ENCODE peak calls at places on chromosomes 11 and 22, in nine cellular contexts. C, B, L, F, R, D, K, U and G are unnamed samples.

GRCh38 chr22:44596726-44597125 is 98.7 kb upstream of the RTL6 start:
- DNase-seq in C (no peak), D (no peak), R (no peak), U (no peak), L (no peak), K (no peak), B (no peak), F (no peak), G (no peak)

GRCh38 chr11:43504316-43504950 is 145.7 kb downstream of the TTC17 start:
- DNase-seq in U (peak), R (peak), B (peak), F (no peak), L (peak), C (no peak), K (peak), D (no peak), G (no peak)

GRCh38 chr11:34358666-34359547 is 1.1 kb upstream of the ABTB2 start:
- DNase-seq in R (peak), K (peak), F (peak), U (peak), B (peak), D (peak), L (peak), C (peak), G (no peak)

GRCh38 chr11:66332371-66333219 is 3.6 kb downstream of the RIN1 start:
- DNase-seq in U (no peak), C (no peak), F (no peak), D (no peak), R (no peak), K (no peak), L (no peak), B (no peak), G (no peak)

GRCh38 chr11:123800041-123800440 is 6.1 kb downstream of the OR6M1 start:
- DNase-seq in L (no peak), B (peak), U (no peak), F (no peak), D (no peak), K (no peak), R (no peak), C (no peak), G (no peak)

GRCh38 chr11:15291885-15292284 is 177.2 kb downstream of the INSC start:
- DNase-seq in K (no peak), R (no peak), B (peak), L (no peak), U (no peak), C (no peak), F (peak), D (no peak), G (no peak)

GRCh38 chr11:66126808-66127555 is 56.9 kb downstream of the PACS1 start:
- DNase-seq in B (peak), K (peak), R (peak), D (peak), L (peak), C (no peak), U (peak), F (peak), G (no peak)

GRCh38 chr11:112613051-112613972 is 347.9 kb upstream of the NCAM1 start:
- DNase-seq in L (peak), B (peak), C (peak), F (no peak), D (peak), R (no peak), K (peak), U (peak), G (no peak)

GRCh38 chr11:93740031-93740801 is 1.1 kb downstream of the TAF1D start:
- DNase-seq in K (no peak), L (peak), F (no peak), D (peak), R (peak), C (no peak), B (peak), U (peak), G (no peak)

GRCh38 chr11:134579709-134580634 is 167.9 kb upstream of the B3GAT1 start:
- DNase-seq in C (no peak), B (peak), R (peak), U (no peak), L (no peak), K (no peak), D (no peak), F (no peak), G (no peak)

GRCh38 chr11:34065505-34066203 is 14.1 kb downstream of the CAPRIN1 start:
- DNase-seq in F (no peak), U (peak), K (no peak), C (no peak), D (peak), L (peak), B (no peak), R (peak), G (no peak)

GRCh38 chr22:49568751-49569285 is 258.9 kb downstream of the BRD1 start:
- DNase-seq in C (no peak), L (no peak), K (no peak), D (no peak), F (no peak), B (no peak), R (peak), U (no peak), G (no peak)

GRCh38 chr22:19658967-19659804 is 55.1 kb upstream of the SEPTIN5 start:
- DNase-seq in F (no peak), R (peak), U (no peak), C (no peak), B (no peak), L (no peak), D (no peak), K (no peak), G (no peak)

GRCh38 chr11:93844568-93844967 is 5.8 kb downstream of the VSTM5 start:
- DNase-seq in F (no peak), B (no peak), L (no peak), K (no peak), C (no peak), U (peak), D (no peak), R (no peak), G (no peak)

GRCh38 chr22:24483966-24484545 is 11.1 kb upstream of the UPB1 start:
- DNase-seq in L (peak), U (no peak), D (peak), C (no peak), B (no peak), R (no peak), F (no peak), K (no peak), G (no peak)

GRCh38 chr11:28697920-28698827 is 590.0 kb downstream of the METTL15 start:
- DNase-seq in C (no peak), B (peak), U (peak), L (peak), F (peak), R (peak), D (peak), K (peak), G (no peak)

GRCh38 chr11:121554552-121554951 is 101.8 kb upstream of the SORL1-AS1 start:
- DNase-seq in F (no peak), K (no peak), R (no peak), L (no peak), B (no peak), D (no peak), C (no peak), U (no peak), G (no peak)

GRCh38 chr11:121929581-121929980 is 186.4 kb downstream of the BLID start:
- DNase-seq in B (peak), F (peak), U (no peak), L (peak), D (peak), K (peak), R (peak), C (no peak), G (no peak)

GRCh38 chr11:45282070-45282469 is 4.1 kb downstream of the SYT13 start:
- DNase-seq in D (no peak), F (no peak), R (no peak), K (no peak), C (no peak), U (no peak), B (no peak), L (no peak), G (no peak)

GRCh38 chr11:65776196-65776595 is 4.6 kb downstream of the AP5B1 start:
- DNase-seq in R (no peak), L (no peak), U (no peak), K (no peak), D (no peak), B (peak), C (no peak), F (no peak), G (no peak)

GRCh38 chr22:37742374-37743092 is 45.7 kb downstream of the TRIOBP start:
- DNase-seq in D (peak), K (peak), B (no peak), R (no peak), L (peak), F (no peak), U (peak), C (no peak), G (peak)

GRCh38 chr11:2796091-2796490 is 89.5 kb downstream of the CDKN1C start:
- DNase-seq in C (no peak), D (no peak), F (no peak), K (no peak), U (no peak), R (peak), L (no peak), B (peak), G (no peak)

GRCh38 chr11:62433141-62433543 is 14.3 kb downstream of the SCGB1A1 start:
- DNase-seq in K (no peak), L (no peak), B (no peak), C (no peak), R (no peak), D (no peak), F (no peak), U (no peak), G (no peak)

GRCh38 chr11:58446294-58446693 is 4.3 kb upstream of the OR5B12 start:
- DNase-seq in U (no peak), D (no peak), F (no peak), K (no peak), L (no peak), R (no peak), C (no peak), B (no peak), G (no peak)

GRCh38 chr11:129308241-129308865 is 67.3 kb upstream of the BARX2 start:
- DNase-seq in B (no peak), L (no peak), U (no peak), C (no peak), D (no peak), F (no peak), R (no peak), K (no peak), G (no peak)

GRCh38 chr11:12882670-12883069 is 126.4 kb upstream of the RASSF10 start:
- DNase-seq in B (no peak), R (no peak), L (no peak), C (no peak), F (no peak), D (no peak), U (no peak), K (no peak), G (no peak)

GRCh38 chr11:79312591-79313267 is 128.1 kb downstream of the TENM4 start:
- DNase-seq in K (no peak), L (no peak), D (peak), B (no peak), R (no peak), F (no peak), U (no peak), C (no peak), G (peak)

GRCh38 chr22:38416621-38417251 is 38.3 kb downstream of the KCNJ4 start:
- DNase-seq in C (no peak), R (no peak), F (no peak), B (no peak), K (no peak), L (no peak), D (no peak), U (no peak), G (no peak)

GRCh38 chr11:85756401-85757200 is 54.3 kb downstream of the SYTL2 start:
- DNase-seq in U (no peak), L (no peak), B (no peak), C (no peak), F (no peak), K (no peak), D (no peak), R (no peak), G (no peak)

GRCh38 chr11:27040302-27041115 is at the start of gene BBOX1:
- DNase-seq in R (no peak), B (peak), K (no peak), D (no peak), F (no peak), C (no peak), L (peak), U (peak), G (no peak)

GRCh38 chr22:49027122-49027670 is 800.5 kb downstream of the BRD1 start:
- DNase-seq in C (no peak), L (no peak), U (no peak), B (no peak), K (no peak), R (no peak), D (no peak), F (no peak), G (no peak)

GRCh38 chr22:42964994-42965699 is 49.8 kb downstream of the PACSIN2 start:
- DNase-seq in R (peak), C (no peak), D (peak), B (no peak), K (peak), U (no peak), F (no peak), L (no peak), G (no peak)

GRCh38 chr11:74221816-74222215 is 50.7 kb downstream of the PPME1 start:
- DNase-seq in L (no peak), D (no peak), U (no peak), B (no peak), K (peak), F (no peak), R (no peak), C (no peak), G (no peak)

GRCh38 chr11:88579466-88579865 is 241.9 kb upstream of the CTSC start:
- DNase-seq in K (no peak), F (no peak), C (no peak), U (no peak), B (no peak), L (no peak), D (no peak), R (no peak), G (no peak)

GRCh38 chr11:59668188-59668949 is 468 bp downstream of the PATL1 start:
- DNase-seq in R (peak), D (peak), L (peak), K (peak), C (no peak), U (peak), F (peak), B (peak), G (no peak)

GRCh38 chr11:134437821-134438220 is 25.8 kb upstream of the B3GAT1 start:
- DNase-seq in K (no peak), B (no peak), F (no peak), C (no peak), U (no peak), R (no peak), D (no peak), L (no peak), G (no peak)

GRCh38 chr22:46063861-46064235 is 86.5 kb upstream of the PPARA start:
- DNase-seq in L (peak), F (no peak), D (no peak), C (no peak), K (no peak), B (peak), R (peak), U (peak), G (no peak)
- H3K4me3 ChIP-seq in L (no peak), F (peak), D (no peak), C (no peak), K (no peak), B (no peak), R (no peak), U (no peak), G (no peak)

DNA sequence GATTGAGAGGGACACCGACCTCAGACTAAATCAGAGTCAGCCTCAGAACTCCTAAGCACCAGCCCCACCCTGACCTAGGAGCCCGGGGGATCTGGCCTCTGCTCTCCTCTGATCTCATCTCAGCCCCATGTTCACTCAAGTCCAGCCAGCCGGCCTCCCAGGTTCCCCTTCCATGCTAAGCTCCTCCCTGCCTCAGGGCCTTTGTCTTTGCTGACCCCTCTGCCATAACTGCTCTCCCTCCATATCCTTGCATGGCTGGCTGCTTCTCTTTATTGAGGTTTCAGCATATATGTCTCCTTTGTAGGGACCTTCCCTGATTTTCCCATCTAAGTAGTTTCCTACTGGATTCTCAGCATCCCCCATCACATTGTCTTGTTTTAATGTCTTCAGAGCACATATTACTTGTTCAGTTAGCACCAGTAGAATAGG is 780 bp upstream of the SLC15A3 start:
- DNase-seq in F (no peak), L (no peak), K (no peak), U (no peak), B (no peak), R (no peak), C (no peak), D (no peak), G (no peak)
- TF ChIP-seq CTCF in F (no peak), L (no peak), K (no peak), U (no peak), B (no peak), R (no peak), C (no peak), D (no peak), G (no peak)

GRCh38 chr22:32804036-32804435 is 2.5 kb downstream of the TIMP3 start:
- DNase-seq in D (peak), F (no peak), C (no peak), U (peak), L (peak), K (peak), B (no peak), R (no peak), G (no peak)

GRCh38 chr22:32803020-32803758 is 1.7 kb downstream of the TIMP3 start:
- DNase-seq in U (peak), K (no peak), B (no peak), C (no peak), F (no peak), L (peak), R (peak), D (peak), G (no peak)

GRCh38 chr22:32804823-32805585 is 3.5 kb downstream of the TIMP3 start:
- DNase-seq in L (peak), R (no peak), D (no peak), C (no peak), K (no peak), U (no peak), B (no peak), F (no peak), G (no peak)

GRCh38 chr22:32806296-32806695 is 4.8 kb downstream of the TIMP3 start:
- DNase-seq in F (no peak), L (no peak), C (no peak), B (no peak), K (no peak), R (no peak), U (no peak), D (no peak), G (no peak)

GRCh38 chr22:32805586-32805881 is 4.0 kb downstream of the TIMP3 start:
- DNase-seq in B (no peak), C (no peak), D (no peak), K (no peak), F (no peak), R (no peak), U (no peak), L (no peak), G (no peak)
- H3K4me3 ChIP-seq in B (no peak), C (no peak), D (no peak), K (no peak), F (peak), R (no peak), U (no peak), L (peak), G (no peak)

GRCh38 chr11:6473481-6474422 is at the start of gene TRIM3:
- DNase-seq in C (peak), D (peak), F (peak), R (peak), U (peak), B (peak), K (peak), L (peak), G (peak)
- TF ChIP-seq CTCF in C (peak), D (peak), F (peak), R (peak), U (no peak), B (no peak), K (peak), L (peak), G (peak)

GRCh38 chr11:46490576-46491100 is 99.1 kb upstream of the CHRM4 start:
- DNase-seq in F (no peak), D (peak), B (no peak), C (no peak), K (peak), R (no peak), L (peak), U (peak), G (no peak)
- H3K4me3 ChIP-seq in F (no peak), D (no peak), B (no peak), C (no peak), K (no peak), R (no peak), L (no peak), U (no peak), G (no peak)

GRCh38 chr11:68411501-68411991 is 49.0 kb upstream of the PPP6R3 start:
- DNase-seq in U (no peak), L (no peak), R (no peak), B (no peak), K (no peak), D (no peak), C (no peak), F (no peak), G (no peak)

GRCh38 chr11:68409748-68410344 is 50.7 kb upstream of the PPP6R3 start:
- DNase-seq in C (no peak), R (no peak), B (no peak), K (no peak), D (no peak), L (no peak), F (no peak), U (no peak), G (no peak)

GRCh38 chr11:68412593-68413475 is 47.7 kb upstream of the PPP6R3 start:
- DNase-seq in F (no peak), R (no peak), K (no peak), B (peak), C (peak), D (peak), U (no peak), L (peak), G (peak)

GRCh38 chr11:68406318-68407313 is 53.9 kb upstream of the PPP6R3 start:
- DNase-seq in C (no peak), L (no peak), B (no peak), R (no peak), U (no peak), F (no peak), K (no peak), D (no peak), G (no peak)

DNA sequence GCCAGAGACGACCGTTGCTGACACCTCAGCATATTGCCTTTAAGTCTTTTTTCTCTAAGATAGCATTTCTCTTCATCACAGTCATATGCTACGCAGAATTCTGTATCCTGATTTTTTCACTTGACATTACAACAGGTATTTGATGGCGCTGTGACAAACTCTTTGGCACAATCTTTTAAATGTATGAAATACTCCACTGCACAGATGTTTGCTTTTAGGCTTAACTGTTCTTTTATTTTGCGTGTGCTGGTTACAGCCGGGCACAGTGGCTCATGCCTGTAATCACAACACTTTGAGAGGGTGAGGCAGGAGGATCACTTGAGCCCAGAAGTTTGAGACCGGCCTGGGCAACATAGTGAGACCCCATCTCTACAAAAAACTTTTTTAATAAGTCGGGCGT is 52.0 kb upstream of the PPP6R3 start:
- DNase-seq in K (no peak), L (no peak), F (no peak), B (no peak), R (no peak), U (no peak), D (no peak), C (no peak), G (no peak)
- TF ChIP-seq CTCF in K (no peak), L (no peak), F (no peak), B (no peak), R (no peak), U (no peak), D (no peak), C (no peak), G (no peak)

DNA sequence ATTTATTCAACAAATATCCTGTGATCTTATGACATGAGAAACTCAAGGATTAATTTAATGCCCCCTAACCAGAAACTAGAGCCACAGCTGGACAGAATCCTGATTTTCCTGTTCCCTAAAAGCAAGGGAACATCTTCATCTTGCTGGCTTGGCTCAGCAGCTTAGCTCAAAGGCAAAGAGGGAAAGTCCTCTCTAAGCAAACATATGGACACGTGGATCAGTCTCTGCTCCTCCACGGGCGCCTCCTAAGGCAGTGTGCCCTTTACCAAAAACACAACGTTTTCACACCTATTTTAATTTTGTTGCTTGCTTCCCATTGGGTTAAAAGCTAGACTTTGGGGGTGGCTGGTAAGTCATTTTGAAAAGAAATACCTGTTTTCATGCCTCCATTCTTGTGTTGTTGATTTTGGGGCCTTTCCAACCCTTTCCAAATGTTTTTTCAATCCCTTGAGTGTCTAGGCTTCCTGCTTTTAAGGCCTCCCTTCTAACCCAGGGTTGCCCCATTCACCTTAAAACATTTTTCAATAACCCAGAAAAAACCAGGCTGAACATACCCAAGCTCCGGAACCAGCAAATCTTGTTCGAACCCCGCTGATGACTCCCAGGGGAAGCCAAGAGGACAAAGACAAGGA is 15.5 kb downstream of the SLC1A2 start:
- DNase-seq in U (no peak), C (no peak), K (no peak), R (no peak), F (no peak), D (no peak), B (peak), L (no peak), G (no peak)
- H3K4me3 ChIP-seq in U (no peak), C (no peak), K (no peak), R (no peak), F (no peak), D (no peak), B (no peak), L (no peak), G (no peak)